ENCODE peak calls at places on chromosomes 1 and 21, in nine cellular contexts. K, O, Z, U, B, R, L, H and F are unnamed samples.

GRCh38 chr1:61642475-61643232 is 82.3 kb downstream of the TM2D1 start:
- DNase-seq in U (no peak), R (no peak), Z (no peak), H (no peak), K (no peak), L (no peak), O (no peak), B (no peak), F (no peak)

GRCh38 chr1:17008208-17008855 is 3.4 kb downstream of the ATP13A2 start:
- DNase-seq in O (no peak), Z (no peak), K (no peak), L (no peak), R (no peak), H (no peak), B (no peak), U (no peak), F (no peak)

GRCh38 chr1:42951588-42951987 is 7.1 kb downstream of the SLC2A1 start:
- DNase-seq in B (no peak), Z (no peak), O (no peak), U (no peak), K (no peak), H (no peak), R (no peak), L (no peak), F (no peak)

GRCh38 chr1:159214149-159214760 is 9.6 kb downstream of the ACKR1 start:
- DNase-seq in R (peak), O (no peak), K (peak), H (peak), B (peak), L (no peak), Z (peak), U (peak), F (peak)

GRCh38 chr1:24390924-24391782 is 22.4 kb downstream of the STPG1 start:
- DNase-seq in U (peak), R (peak), K (peak), L (peak), B (peak), H (peak), Z (peak), O (peak), F (peak)

GRCh38 chr1:24925082-24925779 is 4.8 kb downstream of the RUNX3 start:
- DNase-seq in U (peak), Z (no peak), K (peak), B (no peak), H (no peak), R (no peak), O (no peak), L (no peak), F (no peak)

GRCh38 chr1:116987256-116987555 is 14.4 kb upstream of the CD101 start:
- DNase-seq in L (no peak), O (no peak), U (peak), R (no peak), Z (no peak), H (no peak), K (peak), B (no peak), F (no peak)

GRCh38 chr1:10575616-10576015 is 100.9 kb downstream of the PEX14 start:
- DNase-seq in Z (peak), H (no peak), O (no peak), U (no peak), L (no peak), R (no peak), K (no peak), B (peak), F (no peak)

GRCh38 chr1:162342452-162342983 is 34.1 kb downstream of the SPATA46 start:
- DNase-seq in K (no peak), Z (no peak), O (no peak), B (no peak), L (no peak), H (no peak), U (no peak), R (no peak), F (no peak)

GRCh38 chr1:52554267-52554640 is 1.4 kb upstream of the TUT4 start:
- DNase-seq in L (no peak), H (no peak), R (no peak), O (no peak), B (no peak), K (no peak), U (no peak), Z (no peak), F (no peak)

GRCh38 chr21:36337099-36337509 is 17.1 kb downstream of the MORC3 start:
- DNase-seq in L (no peak), H (no peak), R (no peak), U (no peak), K (no peak), B (no peak), Z (peak), O (no peak), F (no peak)

GRCh38 chr1:229230893-229231753 is 39.8 kb upstream of the RAB4A start:
- DNase-seq in H (no peak), L (no peak), R (no peak), Z (peak), O (peak), U (no peak), K (no peak), B (peak), F (no peak)

GRCh38 chr1:2353215-2353906 is 38.0 kb downstream of the MORN1 start:
- DNase-seq in R (no peak), L (no peak), H (no peak), U (no peak), O (no peak), Z (no peak), K (no peak), B (no peak), F (no peak)

GRCh38 chr1:14138135-14138506 is 438.1 kb downstream of the PRDM2 start:
- DNase-seq in B (no peak), H (no peak), Z (no peak), U (no peak), O (no peak), L (no peak), R (no peak), K (no peak), F (no peak)

GRCh38 chr1:203512830-203513578 is 19.1 kb downstream of the OPTC start:
- DNase-seq in H (no peak), L (no peak), Z (peak), R (no peak), U (no peak), K (peak), B (peak), O (no peak), F (no peak)

GRCh38 chr1:23356451-23356850 is 12.4 kb upstream of the HNRNPR start:
- DNase-seq in K (no peak), L (no peak), B (no peak), R (no peak), H (no peak), U (no peak), O (no peak), Z (no peak), F (no peak)

GRCh38 chr1:202692959-202693555 is 17.2 kb downstream of the SYT2 start:
- DNase-seq in L (no peak), R (peak), U (peak), B (peak), O (no peak), Z (peak), H (no peak), K (peak), F (peak)

GRCh38 chr1:50417946-50418599 is 5.2 kb downstream of the DMRTA2 start:
- DNase-seq in L (no peak), Z (no peak), H (no peak), O (no peak), B (no peak), K (no peak), R (no peak), U (no peak), F (no peak)

GRCh38 chr1:201737350-201738060 is 91.5 kb upstream of the IPO9 start:
- DNase-seq in Z (peak), U (no peak), K (no peak), B (no peak), H (peak), O (no peak), R (peak), L (no peak), F (no peak)

GRCh38 chr1:187721216-187721615 is 892.5 kb downstream of the PLA2G4A start:
- DNase-seq in H (no peak), B (no peak), U (no peak), K (no peak), L (no peak), Z (no peak), R (no peak), O (peak), F (no peak)

GRCh38 chr21:41487082-41487481 is 20.9 kb downstream of the TMPRSS2 start:
- DNase-seq in B (no peak), R (no peak), U (no peak), H (no peak), Z (no peak), K (no peak), O (no peak), L (no peak), F (no peak)

GRCh38 chr1:234686035-234686434 is 76.1 kb upstream of the IRF2BP2 start:
- DNase-seq in K (no peak), Z (no peak), B (no peak), R (no peak), O (no peak), H (no peak), U (no peak), L (no peak), F (no peak)